ENCODE peak calls at places on chromosomes 2 and 18, in five cellular contexts. O is CD8-positive, alpha-beta T cell; U is colonic mucosa; Z is fibroblast of lung; V is pancreas. Q is an unnamed sample. For H3K4me1 and H3K27me3, the result is how much of the 10 kb centered on the place peaks cover.

GRCh38 chr2:152097291-152098032 is 1.4 kb downstream of the CACNB4 start:
- DNase-seq in U (no peak), Z (no peak), V (no peak), O (no peak), Q (no peak)

GRCh38 chr2:159362816-159363251 is 76.3 kb upstream of the WDSUB1 start:
- DNase-seq in O (no peak), Z (peak), V (no peak), U (no peak), Q (no peak)

GRCh38 chr2:96763511-96764252 is 3.0 kb downstream of the CNNM4 start:
- DNase-seq in O (peak), Z (no peak), V (no peak), U (peak), Q (no peak)

GRCh38 chr2:205586626-205587025 is 95.7 kb upstream of the NRP2 start:
- DNase-seq in U (no peak), O (no peak), V (no peak), Z (no peak), Q (no peak)

GRCh38 chr2:171547256-171547655 is 25.0 kb downstream of the CYBRD1 start:
- DNase-seq in O (no peak), V (no peak), Z (no peak), U (no peak), Q (no peak)

GRCh38 chr2:45452866-45453265 is 158.2 kb downstream of the SRBD1 start:
- DNase-seq in Z (peak), U (no peak), O (no peak), V (no peak), Q (no peak)

GRCh38 chr2:127957240-127957639 is 70.6 kb downstream of the SAP130 start:
- DNase-seq in V (no peak), U (no peak), O (no peak), Z (no peak), Q (no peak)

GRCh38 chr18:3463052-3463451 is 13.1 kb downstream of the TGIF1 start:
- DNase-seq in O (no peak), U (no peak), V (no peak), Z (peak), Q (no peak)

GRCh38 chr2:48600204-48600813 is 17.3 kb upstream of the GTF2A1L start:
- DNase-seq in O (no peak), U (no peak), Z (peak), V (no peak), Q (peak)

GRCh38 chr18:59249186-59249774 is 24.0 kb downstream of the RAX start:
- DNase-seq in O (no peak), Z (peak), U (peak), V (no peak), Q (peak)

GRCh38 chr2:25478736-25479135 is 137.0 kb upstream of the DNMT3A start:
- DNase-seq in O (no peak), Z (no peak), V (no peak), U (no peak), Q (no peak)

GRCh38 chr18:75016025-75016717 is 192.8 kb downstream of the PTGR3 start:
- DNase-seq in V (no peak), Z (no peak), O (no peak), U (no peak), Q (no peak)

DNA sequence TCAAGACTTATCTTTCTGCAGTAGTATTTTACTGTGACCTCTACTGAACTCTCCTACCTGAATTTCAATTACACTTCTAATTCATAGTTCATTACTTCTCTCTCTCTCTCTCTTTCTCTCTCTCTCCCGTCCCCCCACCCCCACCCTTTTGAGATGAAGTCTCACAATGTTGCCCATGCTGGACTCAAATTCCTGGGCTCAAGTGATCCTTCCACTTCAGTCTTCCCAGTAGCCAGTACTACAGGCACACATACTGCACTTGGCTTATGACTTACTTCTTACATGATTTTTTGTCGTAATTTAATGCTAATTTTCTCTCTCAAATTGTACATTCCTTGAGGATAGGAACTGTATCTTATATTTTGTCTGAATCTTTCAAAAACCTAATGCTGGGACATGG is 6.0 kb upstream of the HIBCH start:
- DNase-seq in V (no peak), U (no peak), Z (no peak), O (no peak), Q (no peak)
- H3K4me3 ChIP-seq in V (no peak), U (no peak), Z (no peak), O (no peak), Q (no peak)

GRCh38 chr18:57801379-57802165 is 1.5 kb downstream of the ATP8B1 start:
- DNase-seq in V (peak), U (no peak), O (no peak), Z (peak), Q (no peak)
- H3K4me1 ChIP-seq in V (under half), U (under half), O (under half), Z (under half), Q (under half)

GRCh38 chr2:56177420-56178220 is 6.2 kb upstream of the CCDC85A start:
- DNase-seq in Z (no peak), U (no peak), O (no peak), V (no peak), Q (no peak)
- H3K27me3 ChIP-seq in Z (under half), U (under half), O (under half), V (under half), Q (under half)

GRCh38 chr2:106009096-106009495 is 185.0 kb downstream of the UXS1 start:
- DNase-seq in O (no peak), U (no peak), Z (no peak), V (no peak), Q (no peak)

GRCh38 chr2:106011380-106011779 is 182.7 kb downstream of the UXS1 start:
- DNase-seq in O (no peak), Z (no peak), U (no peak), V (no peak), Q (no peak)

GRCh38 chr2:106012591-106013347 is 181.3 kb downstream of the UXS1 start:
- DNase-seq in U (no peak), Z (no peak), O (no peak), V (no peak), Q (no peak)

GRCh38 chr2:106011993-106012392 is 182.1 kb downstream of the UXS1 start:
- DNase-seq in O (no peak), V (no peak), U (no peak), Z (no peak), Q (no peak)

GRCh38 chr2:106010818-106011355 is 183.2 kb downstream of the UXS1 start:
- DNase-seq in U (no peak), Z (no peak), V (no peak), O (no peak), Q (no peak)
- H3K4me3 ChIP-seq in U (no peak), Z (no peak), V (no peak), O (no peak), Q (no peak)

Q was measured in CD4-positive, alpha-beta memory T cell.